ENCODE peak calls at places on chromosomes 5 and 9, in six cellular contexts. I is HCT116, H is kidney, U is mammary epithelial cell, Y is mesendoderm, Q is MM.1S. T is an unnamed sample.

GRCh38 chr9:70510157-70510770 is 95.8 kb upstream of the KLF9 start:
- DNase-seq in Q (peak; percentile 10), U (no peak), I (peak; percentile 24), Y (peak; percentile 34), H (no peak), T (peak; percentile 4)

GRCh38 chr5:78472469-78473106 is 112.2 kb downstream of the SCAMP1 start:
- DNase-seq in I (no peak), H (no peak), Y (no peak), U (peak; percentile 18), Q (no peak), T (no peak)

GRCh38 chr5:148397968-148398595 is 14.3 kb downstream of the FBXO38 start:
- DNase-seq in U (peak; percentile 33), I (no peak), H (no peak), Y (peak; percentile 96), Q (no peak), T (no peak)

GRCh38 chr9:35489313-35490154 is at the start of gene RUSC2:
- DNase-seq in I (peak; percentile 68), U (peak; percentile 81), Q (peak; percentile 80), Y (peak; percentile 96), H (peak; percentile 94), T (peak; percentile 89)

GRCh38 chr9:27573699-27574265 is 501 bp upstream of the C9orf72 start:
- DNase-seq in Y (peak; percentile 100), Q (peak; percentile 93), I (peak; percentile 100), U (peak; percentile 99), H (peak; percentile 97), T (peak; percentile 97)

GRCh38 chr9:133044661-133045060 is 13.9 kb downstream of the GTF3C5 start:
- DNase-seq in H (no peak), Y (no peak), U (no peak), I (no peak), Q (no peak), T (no peak)

GRCh38 chr5:170552486-170553122 is 48.8 kb downstream of the KCNIP1 start:
- DNase-seq in Q (no peak), U (no peak), I (no peak), H (peak; percentile 95), Y (peak; percentile 83), T (peak; percentile 9)

GRCh38 chr5:54455413-54456157 is at the start of gene HSPB3:
- DNase-seq in I (no peak), H (no peak), Q (no peak), Y (no peak), U (no peak), T (no peak)

GRCh38 chr5:172800088-172800551 is 29.1 kb upstream of the DUSP1 start:
- DNase-seq in I (no peak), Q (no peak), U (peak; percentile 93), Y (no peak), H (peak; percentile 77), T (no peak)

GRCh38 chr5:107516452-107517184 is 154.1 kb downstream of the EFNA5 start:
- DNase-seq in H (no peak), I (no peak), Q (no peak), Y (no peak), U (no peak), T (no peak)

DNA sequence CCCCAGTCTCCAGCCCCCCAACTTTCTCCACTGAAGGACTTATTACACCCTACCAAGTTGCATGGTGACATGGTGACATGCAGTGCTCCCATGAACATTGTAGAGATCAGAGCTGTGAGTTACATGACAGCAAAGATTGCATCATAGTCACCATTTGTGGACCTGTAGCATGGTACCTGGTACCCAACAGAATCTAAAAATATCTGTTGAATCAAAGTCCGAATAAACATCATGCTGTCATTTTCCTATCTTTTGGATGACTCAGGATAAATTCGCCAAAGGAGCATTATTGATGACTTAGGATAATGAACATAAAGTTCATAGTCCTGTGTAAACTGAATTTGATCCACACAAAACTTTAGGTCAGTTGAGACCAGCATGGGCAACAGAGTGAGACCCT is 6.7 kb upstream of the PPARGC1B start:
- DNase-seq in Y (no peak), H (no peak), U (no peak), Q (no peak), I (no peak), T (no peak)
- H3K27ac ChIP-seq in Y (no peak overlapping the region), H (no peak overlapping the region), U (no peak overlapping the region), Q (no peak overlapping the region), I (no peak overlapping the region), T (no peak overlapping the region)

GRCh38 chr5:178323541-178323865 is 90.9 kb upstream of the PHYKPL start:
- DNase-seq in Y (no peak), H (peak; percentile 42), U (no peak), I (no peak), Q (no peak), T (no peak)
- H3K9ac ChIP-seq in Y (no peak overlapping the region), H (no peak overlapping the region), U (no peak overlapping the region), I (no peak overlapping the region), Q (no peak overlapping the region), T (no peak overlapping the region)

GRCh38 chr9:75163764-75164163 is 75.5 kb downstream of the OSTF1 start:
- DNase-seq in H (no peak), U (no peak), Q (no peak), I (no peak), Y (no peak), T (no peak)

GRCh38 chr9:75167281-75167680 is 79.0 kb downstream of the OSTF1 start:
- DNase-seq in H (no peak), I (no peak), Q (no peak), Y (no peak), U (no peak), T (no peak)

GRCh38 chr9:75164573-75164972 is 76.3 kb downstream of the OSTF1 start:
- DNase-seq in Y (no peak), Q (no peak), U (no peak), H (no peak), I (no peak), T (no peak)

GRCh38 chr9:75156838-75157237 is 68.5 kb downstream of the OSTF1 start:
- DNase-seq in Y (no peak), Q (no peak), H (no peak), I (no peak), U (no peak), T (no peak)

DNA sequence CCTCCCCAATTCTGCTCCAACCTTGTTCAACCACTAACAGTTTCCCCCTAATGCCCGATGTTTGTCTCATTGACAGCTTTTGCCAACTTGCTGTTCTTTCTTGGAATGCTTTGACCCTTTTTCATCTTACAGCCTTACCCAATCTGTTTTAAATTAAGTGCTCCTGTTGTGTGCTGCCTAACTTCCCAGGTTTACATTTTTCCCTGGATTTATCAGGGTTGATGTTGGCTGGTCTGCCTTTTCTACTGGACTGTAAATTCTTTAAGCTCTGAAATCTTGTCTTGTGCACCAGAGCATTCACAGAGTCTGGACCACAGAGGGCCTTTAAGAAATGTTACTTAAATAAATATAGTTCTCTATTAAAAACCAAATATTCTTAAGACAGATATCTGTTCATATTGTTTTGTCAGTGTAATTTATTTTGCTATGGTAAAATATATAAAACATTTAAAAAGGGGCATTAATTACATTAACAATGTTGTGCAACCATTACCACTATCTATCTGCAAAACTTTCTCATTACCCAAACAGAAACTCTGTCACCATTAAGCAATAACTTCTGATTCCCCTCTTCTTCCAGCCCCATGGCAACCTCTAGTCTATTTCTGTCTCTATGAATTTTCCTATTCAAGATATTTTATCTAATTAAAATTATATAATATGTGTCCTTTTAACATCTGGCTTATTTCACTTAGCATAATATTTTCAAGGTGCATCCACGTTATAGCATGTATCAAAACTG is 73.0 kb downstream of the OSTF1 start:
- DNase-seq in Q (no peak), Y (no peak), H (no peak), I (no peak), U (no peak), T (no peak)
- H3K27ac ChIP-seq in Q (no peak overlapping the region), Y (no peak overlapping the region), H (no peak overlapping the region), I (no peak overlapping the region), U (no peak overlapping the region), T (no peak overlapping the region)

GRCh38 chr5:179331591-179331990 is 13.7 kb downstream of the ADAMTS2 start:
- DNase-seq in Y (no peak), I (no peak), U (no peak), H (no peak), Q (no peak), T (no peak)
- H3K9ac ChIP-seq in Y (no peak overlapping the region), I (no peak overlapping the region), U (no peak overlapping the region), H (no peak overlapping the region), Q (no peak overlapping the region), T (no peak overlapping the region)

GRCh38 chr5:13408616-13409015 is 535.9 kb downstream of the DNAH5 start:
- DNase-seq in H (no peak), I (no peak), U (peak; percentile 50), Y (no peak), Q (no peak), T (no peak)

GRCh38 chr5:13412040-13412595 is 532.4 kb downstream of the DNAH5 start:
- DNase-seq in Y (no peak), Q (no peak), U (peak; percentile 11), I (no peak), H (no peak), T (no peak)
- H3K27ac ChIP-seq in Y (no peak overlapping the region), Q (no peak overlapping the region), U (no peak overlapping the region), I (no peak overlapping the region), H (no peak overlapping the region), T (no peak overlapping the region)

GRCh38 chr5:134127988-134128647 is 13.6 kb downstream of the TCF7 start:
- DNase-seq in U (no peak), I (no peak), H (no peak), Y (no peak), Q (no peak), T (no peak)
- H3K9ac ChIP-seq in U (no peak overlapping the region), I (no peak overlapping the region), H (no peak overlapping the region), Y (no peak overlapping the region), Q (no peak overlapping the region), T (no peak overlapping the region)

GRCh38 chr9:5892456-5893133 is 1.9 kb downstream of the MLANA start:
- DNase-seq in Q (no peak), Y (no peak), I (no peak), U (no peak), H (no peak), T (no peak)

GRCh38 chr9:5894237-5894959 is 3.7 kb downstream of the MLANA start:
- DNase-seq in Y (no peak), U (no peak), H (no peak), Q (no peak), I (no peak), T (no peak)

GRCh38 chr9:5895782-5896181 is 5.1 kb downstream of the MLANA start:
- DNase-seq in H (no peak), I (no peak), Y (no peak), Q (no peak), U (no peak), T (no peak)

GRCh38 chr9:5893134-5893505 is 2.4 kb downstream of the MLANA start:
- DNase-seq in Y (no peak), H (no peak), I (no peak), U (no peak), Q (no peak), T (no peak)

GRCh38 chr9:5893591-5894236 is 3.0 kb downstream of the MLANA start:
- DNase-seq in I (no peak), Y (no peak), Q (no peak), H (no peak), U (no peak), T (no peak)
- H3K27ac ChIP-seq in I (no peak overlapping the region), Y (no peak overlapping the region), Q (no peak overlapping the region), H (no peak overlapping the region), U (no peak overlapping the region), T (no peak overlapping the region)